ENCODE peak calls at places on chromosome 6, in six cellular contexts. G is spleen, Y is suprapubic skin, S is esophagus muscularis mucosa, I is right lobe of liver, M is uterus. P is an unnamed sample.
A peak's percentile ranks its signal among the peaks of the same experiment; 100 is the strongest.

GRCh38 chr6:33108307-33108706 is 32.5 kb downstream of the HLA-DPB1 start:
- DNase-seq in M (no peak), Y (no peak), G (no peak), S (peak; percentile 5), I (no peak), P (no peak)

GRCh38 chr6:150747155-150747554 is 118.3 kb upstream of the MTHFD1L start:
- DNase-seq in G (no peak), S (no peak), M (no peak), I (no peak), Y (no peak), P (no peak)

GRCh38 chr6:130288065-130288464 is 65.3 kb upstream of the SAMD3 start:
- DNase-seq in G (no peak), M (no peak), I (no peak), Y (no peak), S (no peak), P (no peak)

GRCh38 chr6:3489032-3489757 is 32.3 kb upstream of the SLC22A23 start:
- DNase-seq in M (no peak), Y (no peak), G (no peak), S (no peak), I (no peak), P (no peak)

GRCh38 chr6:78611886-78612480 is 255.4 kb upstream of the IRAK1BP1 start:
- DNase-seq in Y (no peak), S (no peak), I (no peak), G (no peak), M (no peak), P (no peak)

GRCh38 chr6:165511807-165512206 is 151.2 kb downstream of the PDE10A start:
- DNase-seq in Y (no peak), S (no peak), G (no peak), M (no peak), I (no peak), P (no peak)

GRCh38 chr6:74366634-74367033 is 670.6 kb downstream of the CD109 start:
- DNase-seq in I (no peak), M (no peak), G (no peak), S (no peak), Y (no peak), P (no peak)

GRCh38 chr6:115945306-115945705 is 115.4 kb downstream of the FRK start:
- DNase-seq in M (no peak), G (no peak), S (no peak), I (no peak), Y (no peak), P (no peak)

GRCh38 chr6:89122625-89123024 is 4.8 kb upstream of the SRSF12 start:
- DNase-seq in M (no peak), S (no peak), I (no peak), G (no peak), Y (no peak), P (no peak)

GRCh38 chr6:158068893-158069799 is 87.5 kb downstream of the SYNJ2 start:
- DNase-seq in Y (peak; percentile 77), I (no peak), G (no peak), M (peak; percentile 53), S (no peak), P (peak; percentile 62)

GRCh38 chr6:158031191-158031444 is 49.5 kb downstream of the SYNJ2 start:
- DNase-seq in G (no peak), S (no peak), M (no peak), I (no peak), Y (no peak), P (no peak)

GRCh38 chr6:156719720-156720563 is 57.2 kb upstream of the ARID1B start:
- DNase-seq in G (peak; percentile 97), M (peak; percentile 91), S (peak; percentile 97), Y (peak; percentile 95), I (peak; percentile 97), P (peak; percentile 92)

GRCh38 chr6:44976677-44977405 is 351.3 kb upstream of the RUNX2 start:
- DNase-seq in I (no peak), M (no peak), G (no peak), S (no peak), Y (no peak), P (no peak)

GRCh38 chr6:36769676-36770499 is 69.4 kb downstream of the CPNE5 start:
- DNase-seq in S (no peak), Y (no peak), M (no peak), I (no peak), G (peak; percentile 87), P (no peak)

GRCh38 chr6:149723771-149724417 is 6.0 kb upstream of the LATS1 start:
- DNase-seq in G (peak; percentile 51), I (peak; percentile 25), S (no peak), M (peak; percentile 31), Y (no peak), P (no peak)

GRCh38 chr6:33812669-33813068 is 8.9 kb upstream of the MLN start:
- DNase-seq in G (no peak), M (no peak), S (no peak), Y (no peak), I (peak; percentile 53), P (no peak)

GRCh38 chr6:28383235-28384142 is 16.1 kb downstream of the ZSCAN12 start:
- DNase-seq in S (peak; percentile 96), G (peak; percentile 93), I (peak; percentile 89), M (peak; percentile 80), Y (peak; percentile 79), P (peak; percentile 94)

GRCh38 chr6:159646731-159647130 is 46.3 kb downstream of the SOD2 start:
- DNase-seq in M (no peak), Y (no peak), G (no peak), S (peak; percentile 39), I (no peak), P (peak; percentile 21)

GRCh38 chr6:103522045-103522444 is 1337.7 kb downstream of the HACE1 start:
- DNase-seq in G (no peak), I (no peak), S (no peak), Y (no peak), M (no peak), P (no peak)

GRCh38 chr6:134480593-134480992 is 162.7 kb upstream of the SGK1 start:
- DNase-seq in Y (no peak), G (no peak), M (no peak), S (no peak), I (peak; percentile 56), P (no peak)

GRCh38 chr6:170516783-170517616 is 36.1 kb downstream of the PSMB1 start:
- DNase-seq in S (no peak), Y (no peak), G (no peak), M (peak; percentile 24), I (peak; percentile 43), P (no peak)

GRCh38 chr6:2542858-2543218 is 207.9 kb downstream of the MYLK4 start:
- DNase-seq in M (no peak), I (no peak), S (no peak), G (no peak), Y (no peak), P (no peak)

GRCh38 chr6:148885920-148886845 is 139.4 kb downstream of the UST start:
- DNase-seq in S (peak; percentile 68), Y (no peak), I (no peak), M (no peak), G (no peak), P (no peak)

GRCh38 chr6:45504947-45505346 is 127.2 kb upstream of the SUPT3H start:
- DNase-seq in G (no peak), M (no peak), Y (no peak), S (no peak), I (no peak), P (no peak)

GRCh38 chr6:89375427-89375868 is 22.9 kb upstream of the UBE2J1 start:
- DNase-seq in G (peak; percentile 91), Y (no peak), S (no peak), M (no peak), I (peak; percentile 54), P (peak; percentile 29)

GRCh38 chr6:35368038-35368887 is 25.9 kb downstream of the PPARD start:
- DNase-seq in G (no peak), S (no peak), I (no peak), M (no peak), Y (no peak), P (no peak)

GRCh38 chr6:35372633-35373032 is 30.3 kb downstream of the PPARD start:
- DNase-seq in G (no peak), I (no peak), M (no peak), Y (no peak), S (no peak), P (no peak)

GRCh38 chr6:35370799-35371493 is 28.6 kb downstream of the PPARD start:
- DNase-seq in I (peak; percentile 31), S (no peak), G (peak; percentile 79), Y (no peak), M (no peak), P (peak; percentile 24)

GRCh38 chr6:35370124-35370741 is 27.9 kb downstream of the PPARD start:
- DNase-seq in G (peak; percentile 81), S (peak; percentile 92), M (peak; percentile 49), Y (peak; percentile 85), I (peak; percentile 83), P (peak; percentile 72)

DNA sequence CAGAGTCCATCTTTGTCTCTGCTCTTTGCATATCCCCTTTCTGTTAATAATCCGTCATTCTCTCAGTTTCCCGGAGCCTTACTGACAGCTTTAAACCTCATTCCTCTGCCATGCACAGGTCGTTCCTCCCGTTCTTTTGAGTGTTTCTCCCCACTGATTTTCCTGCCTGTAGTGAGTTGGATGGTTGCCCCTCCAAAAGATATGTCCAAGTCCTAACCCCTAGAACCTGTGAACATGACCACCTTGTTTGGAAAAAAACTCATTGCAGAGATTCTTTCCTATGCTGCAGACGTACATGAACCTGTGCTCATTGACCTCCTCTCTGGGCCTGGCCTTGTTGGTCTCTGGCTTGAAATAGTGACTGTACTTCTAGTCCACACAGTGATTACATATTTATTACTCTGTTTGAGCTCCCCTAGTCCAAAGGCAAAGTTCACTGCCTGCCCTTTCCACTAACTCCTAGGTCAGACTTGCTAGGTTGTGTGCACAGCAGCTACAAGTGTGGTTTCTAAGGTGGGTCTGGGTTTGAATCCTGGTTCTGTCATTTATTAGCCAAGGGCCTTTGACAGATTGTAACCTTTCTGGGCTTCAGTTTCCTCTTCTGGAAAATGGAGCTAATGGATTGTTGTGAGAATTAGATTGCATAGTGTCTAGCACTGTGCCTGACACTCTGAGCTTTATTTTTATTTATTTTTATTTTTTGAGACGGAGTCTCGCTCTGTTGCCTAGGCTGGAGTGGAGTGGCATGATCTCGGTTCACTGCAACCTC is 29.3 kb downstream of the PPARD start:
- DNase-seq in G (no peak), Y (no peak), S (no peak), I (no peak), M (no peak), P (no peak)
- TF ChIP-seq POLR2A in G (no peak), Y (no peak), S (no peak), I (no peak), M (no peak), P (no peak)

DNA sequence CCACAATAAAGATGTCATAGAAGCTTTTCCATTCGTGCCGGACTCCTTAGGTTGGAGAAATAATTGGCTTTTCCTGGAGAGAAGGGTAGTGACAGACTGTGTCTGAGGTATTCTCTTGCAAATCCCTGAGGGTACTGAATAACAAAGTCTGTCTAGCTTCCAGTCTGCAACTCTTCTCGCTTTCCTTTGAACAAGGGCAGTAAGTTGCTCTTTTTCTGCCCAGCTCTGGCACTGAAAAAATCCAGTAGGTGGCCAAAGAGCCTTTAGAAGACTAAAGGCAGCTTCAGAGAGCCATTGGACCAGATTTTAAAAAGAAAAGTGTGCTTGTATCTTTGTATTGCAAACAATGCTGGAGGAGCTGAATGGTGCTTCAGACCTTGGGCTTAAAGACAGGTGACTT is 20.7 kb upstream of the RREB1 start:
- DNase-seq in Y (no peak), I (no peak), M (no peak), G (no peak), S (no peak), P (no peak)
- H3K4me3 ChIP-seq in Y (peak overlapping the region; percentile 37), I (peak overlapping the region; percentile 1), M (peak overlapping the region; percentile 31), G (peak overlapping the region; percentile 31), S (peak overlapping the region; percentile 51), P (no peak overlapping the region)

GRCh38 chr6:132122871-132123270 is 171.7 kb upstream of the CCN2 start:
- DNase-seq in M (no peak), G (no peak), Y (no peak), S (no peak), I (no peak), P (no peak)
- TF ChIP-seq CTCF in M (no peak), G (no peak), Y (no peak), S (no peak), I (no peak), P (no peak)

GRCh38 chr6:136792066-136792944 is at the start of gene MAP3K5:
- DNase-seq in Y (peak; percentile 83), I (peak; percentile 90), S (peak; percentile 93), G (peak; percentile 98), M (peak; percentile 83), P (peak; percentile 96)
- TF ChIP-seq POLR2A in Y (peak; percentile 14), I (peak; percentile 60), S (no peak), G (no peak), M (peak; percentile 19), P (no peak)